ENCODE peak calls at places on chromosomes 12 and 14, in eight cellular contexts. F is psoas muscle, Y is keratinocyte, E is testis, B is fibroblast of lung, Q is mammary epithelial cell, L is GM23248, O is sigmoid colon. K is an unnamed sample. For H3K4me1, the result is how much of the 10 kb centered on the place peaks cover.

GRCh38 chr14:75295491-75296338 is 17.1 kb downstream of the FOS start:
- DNase-seq in Q (peak), O (peak), Y (no peak), E (peak), F (peak), B (peak), L (peak), K (peak)

GRCh38 chr14:74682169-74682952 is 30.5 kb downstream of the AREL1 start:
- DNase-seq in Y (no peak), E (no peak), B (no peak), Q (no peak), O (no peak), F (no peak), L (no peak), K (no peak)

GRCh38 chr12:56104815-56105476 is 587 bp downstream of the PA2G4 start:
- DNase-seq in O (no peak), L (peak), Q (no peak), B (no peak), Y (no peak), F (peak), E (no peak), K (peak)

GRCh38 chr12:16607895-16608294 is 1.9 kb upstream of the LMO3 start:
- DNase-seq in Q (no peak), B (no peak), E (no peak), F (no peak), L (no peak), O (no peak), Y (no peak), K (no peak)

GRCh38 chr14:100692859-100693558 is 33.7 kb upstream of the DLK1 start:
- DNase-seq in Q (peak), O (no peak), L (peak), Y (peak), B (peak), E (no peak), F (no peak), K (no peak)

GRCh38 chr12:16168078-16168477 is 109.4 kb downstream of the SLC15A5 start:
- DNase-seq in Q (peak), B (no peak), L (peak), F (no peak), O (no peak), Y (no peak), E (no peak), K (no peak)

GRCh38 chr14:63421226-63421625 is 102.5 kb upstream of the GPHB5 start:
- DNase-seq in F (no peak), O (no peak), E (no peak), L (no peak), Q (no peak), B (no peak), Y (no peak), K (no peak)

GRCh38 chr12:20206410-20206809 is 161.9 kb upstream of the PDE3A start:
- DNase-seq in O (no peak), Q (no peak), B (no peak), Y (no peak), L (no peak), E (no peak), F (no peak), K (no peak)

GRCh38 chr14:32038876-32039275 is 38.2 kb upstream of the ARHGAP5 start:
- DNase-seq in B (peak), L (no peak), Y (no peak), E (no peak), Q (no peak), F (no peak), O (no peak), K (no peak)

GRCh38 chr14:52314521-52315354 is 626 bp downstream of the PTGER2 start:
- DNase-seq in L (peak), B (no peak), Q (peak), O (no peak), E (peak), F (peak), Y (no peak), K (peak)

GRCh38 chr12:90449611-90450010 is 505.4 kb downstream of the CCER1 start:
- DNase-seq in F (no peak), B (peak), O (no peak), Q (no peak), L (no peak), E (no peak), Y (no peak), K (no peak)

DNA sequence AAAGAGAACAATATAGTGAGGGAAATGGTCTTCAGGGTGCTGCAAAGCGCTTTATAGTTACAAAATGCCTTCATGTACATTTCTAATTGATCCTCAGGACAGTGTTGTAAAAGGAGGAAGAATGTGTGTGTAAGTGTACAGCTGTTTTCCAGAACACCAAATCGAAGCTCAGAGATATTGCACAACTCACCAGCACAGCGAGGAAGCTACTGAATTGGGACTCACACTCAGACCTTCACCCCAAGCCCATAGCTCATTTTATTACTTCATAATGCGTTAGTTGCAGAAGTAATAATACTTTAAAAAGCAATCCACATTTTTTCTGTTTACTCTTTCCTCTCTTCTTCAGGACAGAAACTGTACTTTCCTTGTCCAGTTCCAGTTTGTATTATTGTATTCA is 428.3 kb downstream of the RAD51B start:
- DNase-seq in E (no peak), O (peak), Y (no peak), F (no peak), Q (no peak), B (peak), L (peak), K (no peak)
- H3K4me1 ChIP-seq in E (half or more), O (half or more), Y (half or more), F (half or more), Q (under half), B (under half), L (under half), K (half or more)

GRCh38 chr14:21102472-21103164 is 1.8 kb downstream of the TMEM253 start:
- DNase-seq in B (no peak), F (no peak), Y (no peak), L (no peak), O (no peak), Q (no peak), E (peak), K (no peak)

GRCh38 chr14:21103710-21104447 is 3.0 kb downstream of the TMEM253 start:
- DNase-seq in Y (no peak), L (peak), F (peak), B (peak), O (peak), E (peak), Q (peak), K (peak)

GRCh38 chr14:21101802-21102413 is 1.0 kb downstream of the TMEM253 start:
- DNase-seq in Q (no peak), Y (no peak), O (no peak), L (no peak), F (no peak), E (no peak), B (no peak), K (no peak)

GRCh38 chr14:21104448-21105060 is 3.7 kb downstream of the TMEM253 start:
- DNase-seq in Y (no peak), B (peak), O (peak), F (peak), L (peak), Q (peak), E (peak), K (peak)

GRCh38 chr14:21103165-21103709 is 2.4 kb downstream of the TMEM253 start:
- DNase-seq in B (no peak), E (no peak), Q (no peak), L (no peak), F (no peak), Y (no peak), O (no peak), K (no peak)
- H3K4me1 ChIP-seq in B (under half), E (under half), Q (half or more), L (under half), F (under half), Y (half or more), O (half or more), K (under half)

GRCh38 chr12:68260153-68260552 is 6.7 kb upstream of the IL22 start:
- DNase-seq in Q (no peak), E (no peak), F (no peak), L (no peak), O (no peak), Y (no peak), B (no peak), K (no peak)

GRCh38 chr12:68259318-68259940 is 6.0 kb upstream of the IL22 start:
- DNase-seq in Q (peak), Y (peak), L (peak), E (no peak), F (no peak), O (no peak), B (peak), K (no peak)

GRCh38 chr12:68264175-68264863 is 10.9 kb upstream of the IL22 start:
- DNase-seq in E (no peak), Q (peak), B (no peak), Y (no peak), L (peak), F (no peak), O (no peak), K (no peak)

GRCh38 chr12:68263366-68263765 is 10.0 kb upstream of the IL22 start:
- DNase-seq in O (no peak), F (no peak), Q (no peak), L (peak), Y (no peak), E (no peak), B (peak), K (no peak)

DNA sequence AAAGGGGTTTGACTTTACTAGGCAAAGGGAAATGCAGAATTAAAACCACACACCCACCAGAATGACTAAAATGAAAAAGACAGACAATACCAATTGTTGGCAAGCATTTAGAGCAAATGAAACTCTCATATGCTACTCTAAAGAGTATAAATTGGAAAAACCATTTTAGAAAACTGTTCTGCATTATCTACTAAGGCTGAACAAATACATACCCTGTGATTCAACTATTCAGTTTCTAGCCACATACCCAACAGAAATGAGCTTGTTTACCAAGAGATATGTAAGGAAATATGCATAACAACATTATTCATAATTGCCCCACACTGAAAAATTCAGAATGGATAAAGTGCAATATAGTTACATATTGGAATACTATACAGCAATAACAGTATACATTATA is 8.5 kb upstream of the IL22 start:
- DNase-seq in L (no peak), Q (no peak), B (no peak), E (no peak), O (no peak), Y (no peak), F (no peak), K (no peak)
- H3K4me1 ChIP-seq in L (half or more), Q (under half), B (under half), E (under half), O (under half), Y (under half), F (under half), K (under half)

GRCh38 chr14:64725360-64725815 is 21.2 kb downstream of the PLEKHG3 start:
- DNase-seq in Y (no peak), E (no peak), Q (no peak), O (peak), B (no peak), F (no peak), L (no peak), K (peak)

GRCh38 chr14:64722842-64723447 is 18.7 kb downstream of the PLEKHG3 start:
- DNase-seq in E (no peak), F (no peak), Q (peak), Y (peak), O (peak), B (no peak), L (no peak), K (peak)

GRCh38 chr14:64723691-64724577 is 19.7 kb downstream of the PLEKHG3 start:
- DNase-seq in Q (peak), F (no peak), O (peak), Y (no peak), B (no peak), L (no peak), E (no peak), K (peak)

GRCh38 chr14:64725879-64726584 is 21.8 kb downstream of the PLEKHG3 start:
- DNase-seq in F (no peak), O (peak), E (no peak), Q (no peak), B (no peak), Y (no peak), L (no peak), K (peak)

GRCh38 chr14:64724578-64724930 is 20.3 kb downstream of the PLEKHG3 start:
- DNase-seq in E (no peak), L (no peak), Y (no peak), Q (no peak), O (peak), B (no peak), F (no peak), K (peak)
- H3K4me1 ChIP-seq in E (under half), L (under half), Y (half or more), Q (half or more), O (half or more), B (under half), F (under half), K (half or more)

DNA sequence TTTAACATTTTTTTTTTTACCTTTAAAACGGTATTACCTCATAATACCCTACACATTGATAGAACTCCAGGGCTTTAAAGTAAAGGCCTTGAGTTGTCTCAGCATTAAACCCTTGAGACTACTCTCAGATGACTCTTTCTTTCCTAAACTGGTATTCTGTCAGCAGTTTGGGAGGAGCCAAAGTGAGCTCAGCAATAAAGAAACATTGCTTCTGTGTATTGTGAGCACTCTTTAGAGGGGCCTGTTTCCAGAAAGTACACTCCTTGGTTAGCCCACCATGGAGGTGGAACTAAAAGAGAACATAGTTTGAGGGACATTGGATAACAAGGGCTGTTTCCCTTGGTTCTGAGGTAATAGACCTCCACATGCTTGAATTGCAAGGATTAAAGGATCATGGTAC is 20.4 kb downstream of the MAP3K12 start:
- DNase-seq in O (peak), F (no peak), B (no peak), L (peak), E (no peak), Y (no peak), Q (no peak), K (no peak)
- H3K4me1 ChIP-seq in O (under half), F (under half), B (under half), L (under half), E (under half), Y (under half), Q (under half), K (under half)

DNA sequence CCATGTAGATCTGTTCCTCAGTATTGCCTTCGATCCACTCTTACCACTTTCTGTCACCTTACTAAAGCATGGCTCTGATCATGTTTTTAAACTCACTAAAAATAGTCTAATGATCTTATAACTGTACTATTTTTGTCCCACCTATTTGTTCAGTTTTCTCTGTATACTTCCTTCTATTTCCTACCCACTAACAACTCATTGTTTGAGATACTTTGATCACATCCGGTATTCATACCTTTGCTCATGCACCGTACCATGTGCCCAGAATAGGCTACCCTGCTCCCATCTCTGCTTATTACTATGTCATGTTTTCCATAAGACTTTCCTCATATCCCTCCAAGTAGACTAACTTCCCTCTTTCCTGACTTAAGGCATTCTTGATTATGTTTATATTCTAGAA is 128.6 kb downstream of the MED13L start:
- DNase-seq in F (no peak), O (no peak), Q (no peak), B (no peak), Y (no peak), E (no peak), L (no peak), K (no peak)
- H3K4me1 ChIP-seq in F (half or more), O (half or more), Q (under half), B (under half), Y (under half), E (under half), L (under half), K (half or more)

GRCh38 chr14:93978735-93979134 is 2.4 kb upstream of the ASB2 start:
- DNase-seq in F (no peak), L (no peak), Q (no peak), B (no peak), O (no peak), E (no peak), Y (no peak), K (no peak)

GRCh38 chr14:93975791-93976476 is 436 bp downstream of the ASB2 start:
- DNase-seq in L (no peak), E (peak), Y (no peak), B (no peak), Q (no peak), F (no peak), O (no peak), K (no peak)

GRCh38 chr14:93976477-93977057 is at the start of gene ASB2:
- DNase-seq in Q (no peak), O (peak), F (no peak), E (no peak), L (no peak), Y (no peak), B (peak), K (no peak)

GRCh38 chr14:93977790-93978581 is 1.6 kb upstream of the ASB2 start:
- DNase-seq in F (no peak), Q (peak), Y (no peak), O (no peak), L (no peak), B (no peak), E (no peak), K (no peak)

DNA sequence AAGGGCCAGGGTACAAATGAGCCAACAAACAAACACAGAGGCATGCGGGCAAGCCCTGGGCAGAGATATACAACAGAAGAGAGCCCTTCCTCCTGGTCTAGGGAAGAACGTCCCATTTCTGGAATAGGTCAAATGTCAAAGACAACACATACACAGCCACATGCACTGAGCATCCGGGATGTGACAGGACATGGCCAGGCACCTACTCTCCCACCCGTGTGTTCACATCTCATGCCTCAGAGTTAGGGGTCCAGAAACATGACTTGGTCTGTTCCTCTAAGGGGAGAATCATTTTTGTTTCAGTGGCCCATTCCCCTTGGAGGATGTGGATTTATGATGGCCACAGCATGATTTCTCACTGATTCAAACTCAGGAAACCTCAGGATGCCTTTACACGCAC is 801 bp upstream of the ASB2 start:
- DNase-seq in O (no peak), E (no peak), F (no peak), L (no peak), Q (no peak), B (no peak), Y (no peak), K (no peak)
- H3K4me1 ChIP-seq in O (half or more), E (under half), F (under half), L (under half), Q (under half), B (under half), Y (under half), K (under half)

DNA sequence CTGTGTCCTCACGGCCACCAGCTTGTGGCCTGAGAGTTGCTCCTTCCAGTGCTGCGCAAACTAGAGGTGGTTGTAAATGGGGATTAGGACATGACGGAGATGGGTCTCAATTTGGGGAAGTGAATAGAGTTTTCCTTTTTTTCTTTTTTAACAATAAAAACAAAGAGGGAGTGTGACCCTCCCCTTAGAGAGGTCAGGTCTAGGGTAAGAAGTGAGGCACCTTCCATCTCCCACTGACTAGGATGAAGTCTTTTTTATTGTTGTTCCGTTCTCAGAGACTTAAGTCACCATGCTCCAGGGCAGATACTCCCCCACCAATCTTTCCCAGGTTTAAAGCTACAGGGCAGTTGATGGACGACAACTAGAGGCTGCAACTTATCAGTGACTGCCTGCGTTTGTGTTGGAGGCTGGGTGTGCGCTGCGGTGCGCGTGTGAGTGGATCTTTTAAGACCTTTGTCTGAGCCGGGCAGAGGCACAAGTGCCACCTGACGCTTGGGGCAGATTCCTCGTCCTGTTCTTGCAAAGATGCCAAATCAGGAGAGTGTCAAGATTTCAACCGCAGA is 2.1 kb upstream of the GSC start:
- DNase-seq in B (no peak), Y (no peak), O (no peak), E (no peak), F (no peak), Q (no peak), L (no peak), K (peak)
- H3K4me1 ChIP-seq in B (under half), Y (under half), O (under half), E (under half), F (under half), Q (under half), L (under half), K (under half)

DNA sequence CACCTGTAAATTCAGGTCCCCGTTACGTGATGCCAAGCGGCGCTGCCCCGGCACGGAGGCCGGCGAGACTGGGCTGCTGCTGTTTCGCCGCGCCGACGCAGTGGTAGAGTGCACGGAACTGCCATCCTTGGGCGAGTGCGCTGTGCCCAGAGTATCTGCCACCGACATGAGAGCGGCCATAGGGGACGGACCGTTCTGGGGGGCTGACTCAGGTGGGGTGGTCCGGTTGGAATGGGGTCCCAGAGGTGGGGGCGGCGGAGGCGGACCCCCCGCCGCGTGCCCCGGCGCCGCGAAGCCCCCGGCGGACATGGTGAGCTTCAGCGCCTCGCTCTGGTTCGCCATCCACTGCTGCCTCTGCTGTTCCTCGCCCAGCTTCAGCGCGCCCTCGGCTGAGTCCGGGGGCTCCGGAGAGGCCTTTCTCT is 2.8 kb downstream of the IRF2BPL start:
- DNase-seq in F (peak), O (no peak), B (no peak), E (no peak), Y (no peak), L (peak), Q (peak), K (peak)
- H3K4me1 ChIP-seq in F (half or more), O (half or more), B (under half), E (under half), Y (under half), L (under half), Q (under half), K (under half)

K was measured in spleen.